ENCODE peak calls at places on chromosome 15, in seven cellular contexts. A, R, N, H, Q, W and C are unnamed samples. For H3K36me3, the result is how much of the 10 kb centered on the place peaks cover.

GRCh38 chr15:70530035-70530499 is 233.3 kb downstream of the UACA start:
- DNase-seq in A (no peak), R (no peak), N (no peak), H (no peak), Q (no peak), W (no peak), C (no peak)

GRCh38 chr15:34126522-34126921 is 24.6 kb downstream of the PGBD4 start:
- DNase-seq in A (no peak), R (no peak), N (no peak), H (no peak), Q (no peak), W (no peak), C (no peak)

GRCh38 chr15:99455796-99456160 is 110.0 kb upstream of the MEF2A start:
- DNase-seq in A (no peak), R (no peak), N (peak), H (no peak), Q (no peak), W (peak), C (no peak)

GRCh38 chr15:71471347-71471746 is 339.0 kb upstream of the NR2E3 start:
- DNase-seq in A (no peak), R (no peak), N (no peak), H (no peak), Q (no peak), W (peak), C (no peak)

GRCh38 chr15:52566889-52567288 is 1.9 kb downstream of the ARPP19 start:
- DNase-seq in A (no peak), R (no peak), N (no peak), H (no peak), Q (no peak), W (no peak), C (no peak)

GRCh38 chr15:57578288-57578900 is 13.3 kb upstream of the MYZAP start:
- DNase-seq in A (no peak), R (no peak), N (no peak), H (no peak), Q (no peak), W (no peak), C (no peak)

GRCh38 chr15:87518957-87519356 is 737.6 kb downstream of the NTRK3 start:
- DNase-seq in A (no peak), R (no peak), N (no peak), H (no peak), Q (no peak), W (no peak), C (no peak)

GRCh38 chr15:45179221-45179985 is 8.4 kb downstream of the SHF start:
- DNase-seq in A (no peak), R (no peak), N (no peak), H (peak), Q (peak), W (peak), C (no peak)

GRCh38 chr15:43915820-43916660 is 89.2 kb downstream of the WDR76 start:
- DNase-seq in A (peak), R (no peak), N (no peak), H (no peak), Q (no peak), W (peak), C (no peak)

GRCh38 chr15:82108489-82109078 is 62.8 kb upstream of the MEX3B start:
- DNase-seq in A (peak), R (peak), N (peak), H (peak), Q (peak), W (peak), C (peak)

GRCh38 chr15:29183071-29183831 is 86.4 kb downstream of the NSMCE3 start:
- DNase-seq in A (no peak), R (no peak), N (no peak), H (no peak), Q (no peak), W (no peak), C (peak)

GRCh38 chr15:54226455-54226854 is 248.2 kb downstream of the UNC13C start:
- DNase-seq in A (no peak), R (no peak), N (no peak), H (no peak), Q (no peak), W (no peak), C (no peak)

GRCh38 chr15:44385344-44385942 is 42.0 kb upstream of the CTDSPL2 start:
- DNase-seq in A (no peak), R (no peak), N (no peak), H (no peak), Q (no peak), W (no peak), C (peak)

GRCh38 chr15:58114812-58115211 is 23.4 kb upstream of the AQP9 start:
- DNase-seq in A (no peak), R (no peak), N (no peak), H (no peak), Q (no peak), W (peak), C (no peak)

GRCh38 chr15:32981536-32981935 is 213.0 kb downstream of the FMN1 start:
- DNase-seq in A (no peak), R (peak), N (no peak), H (no peak), Q (no peak), W (no peak), C (no peak)

GRCh38 chr15:70833897-70834765 is 19.8 kb downstream of the LARP6 start:
- DNase-seq in A (no peak), R (peak), N (no peak), H (no peak), Q (peak), W (no peak), C (no peak)

GRCh38 chr15:68191555-68191954 is 13.6 kb downstream of the CALML4 start:
- DNase-seq in A (no peak), R (no peak), N (no peak), H (no peak), Q (no peak), W (no peak), C (no peak)
- H3K36me3 ChIP-seq in A (under half), R (under half), N (under half), H (under half), Q (under half), W (under half), C (under half)

GRCh38 chr15:67761343-67761742 is 64.0 kb upstream of the SKOR1 start:
- DNase-seq in A (no peak), R (no peak), N (no peak), H (peak), Q (peak), W (no peak), C (no peak)
- H3K4me3 ChIP-seq in A (no peak), R (no peak), N (no peak), H (no peak), Q (no peak), W (no peak), C (no peak)

DNA sequence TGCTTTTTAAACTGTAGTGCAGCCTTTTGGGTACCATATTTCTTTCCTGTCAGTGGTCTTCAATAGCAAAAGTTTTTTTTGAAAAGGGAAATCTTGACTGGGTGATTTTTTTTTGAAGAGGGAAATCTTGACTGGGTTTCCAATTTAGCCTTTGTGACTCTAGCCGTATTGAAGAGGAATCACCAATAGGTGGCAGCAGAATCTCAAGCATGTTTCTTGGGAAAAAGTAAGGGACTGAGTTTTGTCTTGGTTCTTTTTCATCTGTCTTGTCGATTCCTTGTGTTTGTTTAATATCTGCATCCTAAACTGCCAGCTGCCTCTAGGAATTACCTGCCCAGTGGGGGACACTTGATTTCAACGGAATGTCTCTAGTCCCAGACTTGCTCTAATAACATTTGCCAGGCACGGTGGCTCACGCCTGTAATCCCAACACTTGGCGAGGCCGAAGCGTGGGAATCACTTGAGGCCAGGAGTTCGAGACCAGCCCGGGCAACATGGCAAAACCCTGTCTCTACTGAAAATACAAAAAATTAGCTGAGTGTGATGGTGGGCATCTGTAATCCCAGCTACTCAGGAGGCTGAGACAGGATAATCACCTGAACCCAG is 89.2 kb downstream of the RBPMS2 start:
- DNase-seq in A (peak), R (peak), N (no peak), H (no peak), Q (peak), W (peak), C (no peak)
- H3K36me3 ChIP-seq in A (half or more), R (under half), N (under half), H (half or more), Q (half or more), W (half or more), C (under half)

GRCh38 chr15:90400005-90400758 is 12.1 kb downstream of the IQGAP1 start:
- DNase-seq in A (no peak), R (peak), N (no peak), H (no peak), Q (peak), W (no peak), C (no peak)
- H3K4me3 ChIP-seq in A (no peak), R (peak), N (no peak), H (peak), Q (peak), W (no peak), C (peak)

GRCh38 chr15:38691365-38691764 is 126.8 kb upstream of the RASGRP1 start:
- DNase-seq in A (no peak), R (no peak), N (no peak), H (no peak), Q (no peak), W (no peak), C (no peak)

GRCh38 chr15:38692789-38693062 is 128.1 kb upstream of the RASGRP1 start:
- DNase-seq in A (no peak), R (no peak), N (no peak), H (no peak), Q (no peak), W (no peak), C (no peak)

GRCh38 chr15:38690221-38690620 is 125.6 kb upstream of the RASGRP1 start:
- DNase-seq in A (no peak), R (no peak), N (no peak), H (no peak), Q (no peak), W (no peak), C (no peak)

GRCh38 chr15:38690737-38691332 is 126.2 kb upstream of the RASGRP1 start:
- DNase-seq in A (peak), R (peak), N (no peak), H (peak), Q (peak), W (peak), C (no peak)

GRCh38 chr15:38691951-38692788 is 127.6 kb upstream of the RASGRP1 start:
- DNase-seq in A (no peak), R (no peak), N (no peak), H (no peak), Q (no peak), W (peak), C (no peak)
- H3K36me3 ChIP-seq in A (under half), R (under half), N (under half), H (under half), Q (under half), W (under half), C (under half)

DNA sequence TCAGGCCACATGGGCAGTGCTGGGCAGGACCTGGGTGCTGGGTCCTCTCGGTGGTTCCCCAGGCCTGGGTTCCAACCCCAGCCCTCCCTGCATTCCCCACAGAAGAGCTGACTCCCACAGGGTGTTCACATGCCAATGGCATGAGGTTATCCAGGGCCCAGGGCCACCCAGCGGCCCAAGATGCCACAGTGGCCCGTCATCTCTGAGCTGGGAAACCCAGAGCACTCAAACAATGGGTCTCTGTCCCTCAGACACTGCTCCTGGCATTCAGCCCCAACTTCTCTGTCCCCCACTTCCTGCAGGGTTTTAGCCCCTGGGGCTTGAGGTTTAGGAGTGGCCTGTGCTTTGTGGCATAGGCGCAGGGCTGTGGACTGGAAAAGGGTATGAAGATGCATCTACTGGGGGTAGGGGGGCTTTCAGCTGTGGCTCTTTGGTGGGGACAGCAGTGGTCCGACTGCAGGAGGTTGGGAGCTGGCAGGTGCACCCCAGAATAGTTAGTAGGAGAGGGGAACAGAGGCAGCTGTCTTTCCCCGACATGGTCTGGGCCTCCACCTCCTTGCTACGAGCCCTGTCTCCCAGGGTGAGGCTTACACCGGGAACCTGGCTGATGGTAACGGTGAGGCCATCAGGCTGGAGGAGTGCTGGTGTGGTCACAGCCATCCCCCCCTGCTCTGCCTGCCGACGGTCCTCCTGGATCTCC is 1.7 kb downstream of the CCDC9B start:
- DNase-seq in A (no peak), R (peak), N (peak), H (peak), Q (peak), W (peak), C (no peak)
- H3K4me3 ChIP-seq in A (no peak), R (peak), N (peak), H (peak), Q (peak), W (no peak), C (no peak)

GRCh38 chr15:65329991-65330735 is 25.7 kb downstream of the RNU5B-1 start:
- DNase-seq in A (no peak), R (no peak), N (no peak), H (no peak), Q (no peak), W (no peak), C (no peak)
- H3K36me3 ChIP-seq in A (under half), R (under half), N (under half), H (under half), Q (half or more), W (half or more), C (under half)

DNA sequence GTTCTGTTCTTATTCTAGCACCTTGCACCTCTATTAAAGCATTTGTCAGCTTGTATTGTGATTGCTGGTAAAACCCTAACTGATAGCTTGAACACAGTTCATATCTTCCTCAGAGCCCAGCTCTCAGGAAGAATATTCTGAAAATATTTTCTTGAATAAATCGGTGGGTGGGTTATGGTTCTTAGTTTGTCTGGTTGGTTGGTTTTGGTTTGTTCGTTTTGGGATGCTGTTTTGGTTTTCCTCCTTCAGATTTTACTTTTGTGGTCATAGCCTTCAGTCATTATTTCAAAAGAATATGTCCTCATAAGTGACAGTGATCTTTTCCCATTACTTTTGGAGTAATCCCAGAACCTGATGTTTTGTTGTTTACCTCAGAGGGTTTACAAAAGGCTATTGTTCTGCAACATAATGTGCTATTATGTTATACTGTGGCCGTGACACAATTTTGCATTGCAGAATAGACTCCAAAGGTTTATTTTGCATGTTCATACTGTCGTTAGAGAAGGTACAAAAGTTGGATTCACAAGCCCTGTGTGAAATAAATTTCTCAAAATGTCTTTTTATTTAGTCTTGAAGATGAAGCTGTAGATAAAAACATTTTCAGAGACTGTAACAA is 2.7 kb upstream of the TMEM87A start:
- DNase-seq in A (no peak), R (no peak), N (no peak), H (no peak), Q (peak), W (no peak), C (no peak)
- H3K4me3 ChIP-seq in A (peak), R (peak), N (peak), H (peak), Q (peak), W (no peak), C (peak)

GRCh38 chr15:23860846-23861245 is 173.7 kb upstream of the NDN start:
- DNase-seq in A (no peak), R (no peak), N (no peak), H (no peak), Q (no peak), W (no peak), C (no peak)
- H3K36me3 ChIP-seq in A (under half), R (under half), N (under half), H (under half), Q (under half), W (under half), C (under half)